ENCODE peak calls at places on chromosomes 2 and 18, in seven cellular contexts. B is mesenchymal stem cell, F is NCI-H460, V is NCI-H1694, H is glutamatergic neuron, K is amygdala, X is T-helper 1 cell. A is an unnamed sample.

GRCh38 chr2:161273038-161273760 is 35.0 kb upstream of the PSMD14 start:
- DNase-seq in B (peak), F (peak), V (peak), H (no peak), K (no peak), X (peak), A (peak)

GRCh38 chr2:239304533-239305221 is 96.1 kb downstream of the HDAC4 start:
- DNase-seq in B (no peak), F (no peak), V (no peak), H (no peak), K (no peak), X (no peak), A (no peak)

GRCh38 chr18:10705786-10706185 is 180.0 kb downstream of the NAPG start:
- DNase-seq in B (no peak), F (no peak), V (no peak), H (no peak), K (no peak), X (no peak), A (no peak)

GRCh38 chr2:86453838-86454237 is 12.7 kb downstream of the KDM3A start:
- DNase-seq in B (no peak), F (no peak), V (peak), H (no peak), K (peak), X (no peak), A (no peak)

GRCh38 chr2:222982909-222983265 is 69.1 kb upstream of the KCNE4 start:
- DNase-seq in B (no peak), F (no peak), V (no peak), H (no peak), K (no peak), X (no peak), A (no peak)

GRCh38 chr18:76450452-76450851 is 44.6 kb downstream of the ZNF516 start:
- DNase-seq in B (no peak), F (no peak), V (no peak), H (no peak), K (no peak), X (no peak), A (no peak)

GRCh38 chr2:170710609-170710979 is 4.5 kb upstream of the SP5 start:
- DNase-seq in B (no peak), F (no peak), V (no peak), H (no peak), K (no peak), X (no peak), A (no peak)

GRCh38 chr18:23528580-23529472 is 25.5 kb downstream of the RMC1 start:
- DNase-seq in B (peak), F (no peak), V (no peak), H (no peak), K (no peak), X (no peak), A (no peak)

GRCh38 chr2:100935372-100935752 is 66.7 kb upstream of the RPL31 start:
- DNase-seq in B (peak), F (peak), V (no peak), H (no peak), K (no peak), X (no peak), A (no peak)

GRCh38 chr2:59182249-59182648 is 941.1 kb upstream of the FANCL start:
- DNase-seq in B (peak), F (peak), V (peak), H (peak), K (peak), X (no peak), A (peak)

GRCh38 chr18:48909721-48910120 is 41.0 kb downstream of the SMAD7 start:
- DNase-seq in B (no peak), F (no peak), V (no peak), H (no peak), K (no peak), X (no peak), A (no peak)

GRCh38 chr2:236085647-236086046 is 82.5 kb downstream of the GBX2 start:
- DNase-seq in B (no peak), F (no peak), V (no peak), H (no peak), K (no peak), X (no peak), A (no peak)

GRCh38 chr2:234305846-234306245 is 191.0 kb downstream of the ARL4C start:
- DNase-seq in B (peak), F (no peak), V (no peak), H (no peak), K (no peak), X (no peak), A (no peak)

GRCh38 chr2:127162261-127163089 is 55.5 kb upstream of the BIN1 start:
- DNase-seq in B (no peak), F (no peak), V (no peak), H (no peak), K (no peak), X (no peak), A (no peak)

GRCh38 chr2:237466266-237466665 is 20.8 kb upstream of the MLPH start:
- DNase-seq in B (peak), F (no peak), V (no peak), H (no peak), K (no peak), X (no peak), A (no peak)

GRCh38 chr2:106885326-106885725 is 641 bp downstream of the ST6GAL2 start:
- DNase-seq in B (no peak), F (no peak), V (no peak), H (no peak), K (peak), X (no peak), A (no peak)

GRCh38 chr18:63708650-63709049 is 5.9 kb downstream of the SERPINB11 start:
- DNase-seq in B (peak), F (no peak), V (no peak), H (no peak), K (no peak), X (no peak), A (no peak)

GRCh38 chr2:50143822-50144575 is 887.9 kb downstream of the NRXN1 start:
- DNase-seq in B (peak), F (peak), V (peak), H (no peak), K (peak), X (peak), A (peak)

GRCh38 chr2:118845005-118845842 is 2.2 kb downstream of the EN1 start:
- DNase-seq in B (no peak), F (no peak), V (no peak), H (peak), K (no peak), X (no peak), A (peak)

GRCh38 chr2:199631129-199631528 is 173.4 kb upstream of the SATB2 start:
- DNase-seq in B (no peak), F (no peak), V (no peak), H (no peak), K (no peak), X (no peak), A (no peak)

GRCh38 chr18:23114911-23115310 is 20.4 kb upstream of the CABLES1 start:
- DNase-seq in B (peak), F (no peak), V (no peak), H (no peak), K (no peak), X (no peak), A (no peak)

GRCh38 chr2:167438206-167438605 is 549.9 kb downstream of the XIRP2 start:
- DNase-seq in B (peak), F (peak), V (no peak), H (no peak), K (no peak), X (no peak), A (no peak)

GRCh38 chr2:236047176-236047575 is 121.0 kb downstream of the GBX2 start:
- DNase-seq in B (no peak), F (no peak), V (no peak), H (no peak), K (no peak), X (no peak), A (no peak)

A was measured in NCI-H82.